ENCODE peak calls at places on chromosomes 1 and 21, in eight cellular contexts. A, T, N, U, Y, W, F and K are unnamed samples.

GRCh38 chr21:34073032-34073748 is at the start of the genes MRPS6 and SLC5A3:
- DNase-seq in A (peak; percentile 87), T (peak; percentile 91), N (peak; percentile 82), U (peak; percentile 94), Y (no peak), W (peak; percentile 96), F (peak; percentile 96), K (peak; percentile 75)

GRCh38 chr1:39827201-39827600 is 38.5 kb upstream of the BMP8B start:
- DNase-seq in A (no peak), T (no peak), N (no peak), U (no peak), Y (no peak), W (no peak), F (peak; percentile 30), K (no peak)

GRCh38 chr1:77742011-77742555 is 17.6 kb downstream of the USP33 start:
- DNase-seq in A (no peak), T (no peak), N (no peak), U (no peak), Y (no peak), W (no peak), F (no peak), K (no peak)

GRCh38 chr1:183239220-183239742 is 53.2 kb downstream of the LAMC2 start:
- DNase-seq in A (no peak), T (no peak), N (no peak), U (no peak), Y (peak; percentile 57), W (no peak), F (no peak), K (no peak)

GRCh38 chr1:210797422-210797821 is 336.5 kb downstream of the KCNH1 start:
- DNase-seq in A (no peak), T (no peak), N (no peak), U (no peak), Y (no peak), W (peak; percentile 57), F (no peak), K (no peak)

GRCh38 chr21:15539376-15539775 is 190.4 kb upstream of the USP25 start:
- DNase-seq in A (no peak), T (no peak), N (no peak), U (no peak), Y (no peak), W (no peak), F (no peak), K (no peak)

GRCh38 chr1:184836081-184836480 is 81.4 kb upstream of the EDEM3 start:
- DNase-seq in A (no peak), T (no peak), N (no peak), U (no peak), Y (no peak), W (no peak), F (no peak), K (no peak)

GRCh38 chr1:1778827-1779675 is 781 bp upstream of the NADK start:
- DNase-seq in A (peak; percentile 92), T (peak; percentile 91), N (no peak), U (peak; percentile 90), Y (peak; percentile 76), W (peak; percentile 98), F (peak; percentile 80), K (peak; percentile 79)

GRCh38 chr1:114342376-114342775 is 168.6 kb downstream of the TRIM33 start:
- DNase-seq in A (no peak), T (no peak), N (no peak), U (no peak), Y (no peak), W (no peak), F (no peak), K (no peak)

GRCh38 chr1:184605941-184606340 is 148.7 kb downstream of the EDEM3 start:
- DNase-seq in A (no peak), T (no peak), N (no peak), U (no peak), Y (no peak), W (no peak), F (peak; percentile 23), K (peak; percentile 34)

GRCh38 chr1:173383341-173383740 is 93.8 kb upstream of the PRDX6 start:
- DNase-seq in A (no peak), T (no peak), N (no peak), U (no peak), Y (no peak), W (no peak), F (no peak), K (no peak)

GRCh38 chr1:226628624-226629155 is 80.1 kb downstream of the STUM start:
- DNase-seq in A (peak; percentile 39), T (no peak), N (no peak), U (peak; percentile 13), Y (no peak), W (peak; percentile 41), F (no peak), K (no peak)

DNA sequence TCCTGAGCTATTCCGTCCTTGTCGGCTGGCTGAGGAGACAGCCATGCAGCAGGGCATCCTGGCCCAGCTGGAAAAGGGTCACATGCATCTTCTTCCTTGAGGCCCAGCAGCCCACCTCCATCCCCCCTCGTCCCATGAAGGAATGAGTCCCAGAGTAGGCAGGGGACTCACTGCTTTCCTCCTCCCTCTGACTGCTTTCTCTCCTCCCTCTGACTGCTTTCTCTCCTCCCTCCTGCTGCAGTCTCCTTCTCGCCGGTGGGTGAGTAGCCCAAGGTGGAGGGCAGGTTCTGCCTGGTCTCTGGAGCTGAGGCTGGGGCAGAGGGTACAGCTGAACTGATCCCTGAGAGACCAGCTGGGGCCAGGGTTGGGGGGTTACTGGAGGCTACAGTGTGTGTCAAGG is 13.5 kb downstream of the NTRK1 start:
- DNase-seq in A (no peak), T (no peak), N (no peak), U (no peak), Y (no peak), W (no peak), F (no peak), K (no peak)
- TF ChIP-seq CTCF in A (no peak), T (no peak), N (no peak), U (no peak), Y (no peak), W (no peak), F (no peak), K (no peak)

GRCh38 chr1:152735648-152736047 is 22.2 kb upstream of the KPRP start:
- DNase-seq in A (no peak), T (peak; percentile 57), N (no peak), U (no peak), Y (no peak), W (no peak), F (no peak), K (peak; percentile 60)
- TF ChIP-seq CTCF in A (no peak), T (peak; percentile 84), N (peak; percentile 8), U (no peak), Y (no peak), W (no peak), F (no peak), K (peak; percentile 67)

DNA sequence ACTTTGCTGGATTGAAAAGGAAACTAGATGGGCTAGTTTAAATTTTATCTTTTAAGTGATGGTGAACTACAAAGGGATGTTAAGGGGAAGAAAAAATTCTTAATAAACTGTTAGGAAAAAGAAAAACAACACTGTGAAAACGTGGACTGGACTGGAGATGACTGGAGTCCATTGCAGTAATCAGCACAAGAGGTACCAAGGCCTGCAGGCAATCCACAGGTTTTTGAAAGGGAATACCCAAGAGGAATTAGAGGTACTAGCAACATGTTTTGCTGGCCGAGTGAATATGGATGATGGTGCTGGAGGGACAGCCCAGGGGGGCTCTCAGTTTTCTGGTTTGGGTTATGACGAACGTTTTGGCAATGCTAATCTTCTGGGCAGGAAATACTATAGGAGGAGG is 39.0 kb upstream of the SLC30A10 start:
- DNase-seq in A (no peak), T (no peak), N (no peak), U (no peak), Y (no peak), W (no peak), F (no peak), K (no peak)
- TF ChIP-seq CTCF in A (no peak), T (no peak), N (no peak), U (no peak), Y (no peak), W (no peak), F (no peak), K (no peak)

GRCh38 chr1:63010898-63011660 is 227.1 kb downstream of the ATG4C start:
- DNase-seq in A (no peak), T (no peak), N (no peak), U (no peak), Y (no peak), W (no peak), F (no peak), K (no peak)
- TF ChIP-seq CTCF in A (no peak), T (no peak), N (no peak), U (no peak), Y (no peak), W (no peak), F (no peak), K (no peak)

GRCh38 chr1:68780919-68781318 is 284.0 kb upstream of the DEPDC1 start:
- DNase-seq in A (no peak), T (no peak), N (no peak), U (no peak), Y (no peak), W (no peak), F (no peak), K (no peak)
- TF ChIP-seq CTCF in A (no peak), T (no peak), N (no peak), U (no peak), Y (no peak), W (no peak), F (no peak), K (no peak)

GRCh38 chr1:218250492-218250891 is 34.6 kb upstream of the RRP15 start:
- DNase-seq in A (no peak), T (peak; percentile 56), N (no peak), U (no peak), Y (no peak), W (no peak), F (no peak), K (peak; percentile 38)
- TF ChIP-seq CTCF in A (no peak), T (peak; percentile 55), N (no peak), U (no peak), Y (no peak), W (no peak), F (no peak), K (peak; percentile 26)

DNA sequence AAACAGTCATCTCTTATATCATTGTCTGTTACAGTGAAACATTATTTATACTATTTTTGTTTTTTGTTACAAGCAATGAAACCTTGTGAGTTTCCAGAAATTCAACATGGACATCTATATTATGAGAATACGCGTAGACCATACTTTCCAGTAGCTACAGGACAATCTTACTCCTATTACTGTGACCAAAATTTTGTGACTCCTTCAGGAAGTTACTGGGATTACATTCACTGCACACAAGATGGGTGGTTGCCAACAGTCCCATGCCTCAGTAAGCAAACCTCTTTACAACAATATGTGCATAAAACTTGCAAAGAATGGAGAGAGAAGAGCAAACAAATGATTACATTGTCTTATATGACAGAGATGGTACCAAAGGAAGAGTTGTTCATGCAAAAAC is 22.4 kb downstream of the CFHR4 start:
- DNase-seq in A (no peak), T (peak; percentile 33), N (no peak), U (no peak), Y (no peak), W (no peak), F (no peak), K (peak; percentile 24)
- TF ChIP-seq CTCF in A (no peak), T (no peak), N (no peak), U (no peak), Y (no peak), W (no peak), F (no peak), K (peak; percentile 14)

DNA sequence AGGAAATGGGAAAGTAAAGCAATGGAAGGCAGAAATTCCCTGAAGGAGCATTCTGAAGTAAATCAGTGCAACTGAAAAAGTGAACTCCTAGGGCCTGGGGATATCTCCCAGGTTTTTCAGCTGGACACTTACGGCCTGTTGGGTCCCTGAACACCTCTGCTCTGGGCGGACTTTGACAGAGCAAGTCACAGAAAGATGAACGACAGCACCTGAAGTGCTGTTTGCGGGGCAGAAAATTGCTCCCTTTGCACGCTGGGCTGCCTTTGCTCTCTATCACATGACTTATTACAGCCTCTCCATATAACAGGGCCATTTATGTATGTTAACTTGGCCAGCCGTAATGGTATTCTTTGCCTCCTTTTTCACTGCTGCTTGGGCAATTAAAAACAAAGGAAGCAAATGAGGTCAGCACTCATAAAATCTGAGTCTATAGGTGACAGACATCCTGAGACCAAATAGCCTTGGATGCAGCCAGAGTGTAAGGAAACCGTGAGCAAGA is 332.9 kb downstream of the BARHL2 start:
- DNase-seq in A (no peak), T (no peak), N (no peak), U (no peak), Y (no peak), W (no peak), F (peak; percentile 42), K (no peak)
- TF ChIP-seq CTCF in A (no peak), T (no peak), N (no peak), U (no peak), Y (no peak), W (no peak), F (no peak), K (no peak)